ENCODE peak calls at places on chromosomes 2 and 18, in six cellular contexts. F is lung; K is GOT3; S is neural progenitor cell; C is mesendoderm; E is stimulated activated CD4-positive, alpha-beta T cell treated with anti-CD3 and anti-CD28 coated beads, Interleukin-2, amount 100 ng/mL, for 24 hours. B is an unnamed sample.

GRCh38 chr2:38168710-38169480 is 92.9 kb upstream of the CYP1B1 start:
- DNase-seq in K (no peak), F (no peak), C (no peak), S (no peak), E (no peak), B (no peak)

GRCh38 chr2:193776988-193777387 is 1582.3 kb upstream of the TMEFF2 start:
- DNase-seq in K (no peak), C (peak), S (no peak), E (no peak), F (no peak), B (no peak)

GRCh38 chr2:187971893-187972292 is 319.8 kb upstream of the GULP1 start:
- DNase-seq in F (no peak), C (peak), S (no peak), K (no peak), E (no peak), B (no peak)

GRCh38 chr2:236565225-236565624 is 4.4 kb upstream of the ACKR3 start:
- DNase-seq in E (no peak), K (no peak), F (no peak), S (no peak), C (no peak), B (no peak)

GRCh38 chr18:39749154-39749553 is 2183.6 kb upstream of the CELF4 start:
- DNase-seq in K (no peak), F (no peak), S (no peak), C (no peak), E (no peak), B (no peak)

GRCh38 chr2:238120463-238121298 is 17.8 kb upstream of the KLHL30 start:
- DNase-seq in K (no peak), E (no peak), C (peak), F (no peak), S (peak), B (peak)

GRCh38 chr2:213279961-213280360 is 4.3 kb upstream of the SPAG16 start:
- DNase-seq in E (no peak), F (no peak), S (no peak), C (no peak), K (no peak), B (no peak)

GRCh38 chr2:163375472-163375871 is 360.3 kb downstream of the FIGN start:
- DNase-seq in K (no peak), E (no peak), F (no peak), S (no peak), C (no peak), B (no peak)

GRCh38 chr18:68484241-68484640 is 230.7 kb downstream of the TMX3 start:
- DNase-seq in C (no peak), F (no peak), K (no peak), S (no peak), E (no peak), B (no peak)

GRCh38 chr18:58101291-58101706 is 57.3 kb downstream of the NEDD4L start:
- DNase-seq in S (peak), C (no peak), K (no peak), F (no peak), E (no peak), B (no peak)

GRCh38 chr2:218828477-218828778 is 3.2 kb downstream of the PRKAG3 start:
- DNase-seq in K (no peak), E (no peak), S (no peak), C (no peak), F (no peak), B (no peak)

GRCh38 chr2:200288670-200289429 is 17.6 kb upstream of the SPATS2L start:
- DNase-seq in C (no peak), K (no peak), F (no peak), E (no peak), S (no peak), B (no peak)

GRCh38 chr2:43139996-43140621 is 86.3 kb downstream of the ZFP36L2 start:
- DNase-seq in E (no peak), F (no peak), C (no peak), S (no peak), K (no peak), B (no peak)

GRCh38 chr2:210548878-210549384 is 7.5 kb upstream of the CPS1 start:
- DNase-seq in F (no peak), S (no peak), E (no peak), C (no peak), K (no peak), B (no peak)

GRCh38 chr2:163264376-163264775 is 425.8 kb upstream of the KCNH7 start:
- DNase-seq in S (no peak), E (no peak), F (no peak), K (no peak), C (no peak), B (no peak)

GRCh38 chr2:224312741-224313140 is 89.2 kb downstream of the FAM124B start:
- DNase-seq in E (no peak), C (no peak), F (no peak), S (no peak), K (no peak), B (no peak)

GRCh38 chr2:66240284-66240683 is 194.6 kb upstream of the MEIS1 start:
- DNase-seq in E (no peak), C (no peak), S (no peak), F (no peak), K (no peak), B (no peak)

GRCh38 chr2:2698182-2699116 is 367.4 kb upstream of the MYT1L start:
- DNase-seq in S (peak), F (no peak), K (no peak), E (no peak), C (peak), B (no peak)

GRCh38 chr2:122182631-122183030 is 427.2 kb downstream of the TSN start:
- DNase-seq in F (no peak), E (no peak), S (no peak), K (no peak), C (no peak), B (no peak)

GRCh38 chr2:30886101-30886500 is 78.9 kb upstream of the CAPN13 start:
- DNase-seq in E (no peak), F (no peak), C (peak), S (peak), K (no peak), B (no peak)

GRCh38 chr2:102313025-102313424 is 1.7 kb downstream of the IL1RL1 start:
- DNase-seq in E (no peak), F (no peak), C (peak), S (no peak), K (no peak), B (no peak)

GRCh38 chr2:160225722-160226121 is 25.6 kb upstream of the ITGB6 start:
- DNase-seq in E (no peak), F (no peak), K (no peak), S (no peak), C (no peak), B (peak)

GRCh38 chr2:155377931-155378444 is 679.5 kb downstream of the KCNJ3 start:
- DNase-seq in K (no peak), S (no peak), C (no peak), F (no peak), E (no peak), B (no peak)

GRCh38 chr2:172606285-172606684 is 50.4 kb downstream of the PDK1 start:
- DNase-seq in F (no peak), K (no peak), C (no peak), S (no peak), E (no peak), B (no peak)

GRCh38 chr2:192551760-192552159 is 357.0 kb upstream of the TMEFF2 start:
- DNase-seq in F (no peak), E (no peak), C (peak), S (peak), K (no peak), B (no peak)

GRCh38 chr18:76943542-76944339 is 121.4 kb downstream of the ZNF236 start:
- DNase-seq in F (peak), E (no peak), K (no peak), S (no peak), C (no peak), B (no peak)

GRCh38 chr2:163570391-163570790 is 165.4 kb downstream of the FIGN start:
- DNase-seq in E (no peak), F (no peak), S (no peak), K (no peak), C (no peak), B (no peak)

GRCh38 chr2:176088048-176088936 is 4.2 kb upstream of the HOXD13 start:
- DNase-seq in C (peak), E (peak), F (no peak), S (peak), K (no peak), B (peak)

GRCh38 chr2:101223814-101224231 is 28.9 kb upstream of the CNOT11 start:
- DNase-seq in K (no peak), F (no peak), S (no peak), E (peak), C (no peak), B (no peak)

GRCh38 chr2:165794520-165794882 is 454 bp upstream of the GALNT3 start:
- DNase-seq in S (peak), C (peak), E (peak), K (no peak), F (peak), B (peak)

GRCh38 chr18:59423251-59423650 is 64.2 kb upstream of the LMAN1 start:
- DNase-seq in C (no peak), S (no peak), K (no peak), E (no peak), F (no peak), B (no peak)

GRCh38 chr2:83017366-83018090 is 1441.6 kb downstream of the SUCLG1 start:
- DNase-seq in C (no peak), K (no peak), S (no peak), F (no peak), E (no peak), B (no peak)

B was measured in islet precursor cell.